ENCODE peak calls at places on chromosome 9, in nine cellular contexts. One of them, this sample, is unnamed.

GRCh38 chr9:18890372-18890771 is 142.6 kb downstream of the SAXO1 start:
- DNase-seq in heart right ventricle: no peak
- DNase-seq in stimulated activated CD8-positive, alpha-beta memory T cell treated with anti-CD3 and anti-CD28 coated beads, Interleukin-4, amount 100 ng/mL, for 48 hours: no peak
- DNase-seq in neural crest cell: no peak
- DNase-seq in cardiac muscle cell: no peak
- DNase-seq in retina: no peak
- DNase-seq in Right ventricle myocardium superior: no peak
- DNase-seq in NCI-H187 treated with DMSO at 0.1 percent for 48 hours: no peak
- DNase-seq in NCI-H1092 treated with DMSO at 0.1 percent for 48 hours: no peak
- DNase-seq in this sample: no peak

GRCh38 chr9:110744753-110745522 is 76.3 kb downstream of the MUSK start:
- DNase-seq in heart right ventricle: peak
- DNase-seq in stimulated activated CD8-positive, alpha-beta memory T cell treated with anti-CD3 and anti-CD28 coated beads, Interleukin-4, amount 100 ng/mL, for 48 hours: no peak
- DNase-seq in neural crest cell: no peak
- DNase-seq in cardiac muscle cell: peak
- DNase-seq in retina: no peak
- DNase-seq in Right ventricle myocardium superior: no peak
- DNase-seq in NCI-H187 treated with DMSO at 0.1 percent for 48 hours: no peak
- DNase-seq in NCI-H1092 treated with DMSO at 0.1 percent for 48 hours: no peak
- DNase-seq in this sample: peak

GRCh38 chr9:112487008-112487798 is 576 bp downstream of the KIAA1958 start:
- DNase-seq in heart right ventricle: peak
- DNase-seq in stimulated activated CD8-positive, alpha-beta memory T cell treated with anti-CD3 and anti-CD28 coated beads, Interleukin-4, amount 100 ng/mL, for 48 hours: peak
- DNase-seq in neural crest cell: peak
- DNase-seq in cardiac muscle cell: peak
- DNase-seq in retina: peak
- DNase-seq in Right ventricle myocardium superior: peak
- DNase-seq in NCI-H187 treated with DMSO at 0.1 percent for 48 hours: no peak
- DNase-seq in NCI-H1092 treated with DMSO at 0.1 percent for 48 hours: peak
- DNase-seq in this sample: peak

GRCh38 chr9:136614372-136614922 is 48.3 kb upstream of the EGFL7 start:
- DNase-seq in heart right ventricle: peak
- DNase-seq in stimulated activated CD8-positive, alpha-beta memory T cell treated with anti-CD3 and anti-CD28 coated beads, Interleukin-4, amount 100 ng/mL, for 48 hours: no peak
- DNase-seq in neural crest cell: no peak
- DNase-seq in cardiac muscle cell: no peak
- DNase-seq in retina: no peak
- DNase-seq in Right ventricle myocardium superior: peak
- DNase-seq in NCI-H187 treated with DMSO at 0.1 percent for 48 hours: no peak
- DNase-seq in NCI-H1092 treated with DMSO at 0.1 percent for 48 hours: no peak
- DNase-seq in this sample: no peak

GRCh38 chr9:130042406-130042930 is 521 bp downstream of the FNBP1 start:
- DNase-seq in heart right ventricle: peak
- DNase-seq in stimulated activated CD8-positive, alpha-beta memory T cell treated with anti-CD3 and anti-CD28 coated beads, Interleukin-4, amount 100 ng/mL, for 48 hours: peak
- DNase-seq in neural crest cell: no peak
- DNase-seq in cardiac muscle cell: peak
- DNase-seq in retina: no peak
- DNase-seq in Right ventricle myocardium superior: peak
- DNase-seq in NCI-H187 treated with DMSO at 0.1 percent for 48 hours: no peak
- DNase-seq in NCI-H1092 treated with DMSO at 0.1 percent for 48 hours: no peak
- DNase-seq in this sample: no peak

GRCh38 chr9:113349434-113350337 is at the start of gene BSPRY:
- DNase-seq in heart right ventricle: no peak
- DNase-seq in stimulated activated CD8-positive, alpha-beta memory T cell treated with anti-CD3 and anti-CD28 coated beads, Interleukin-4, amount 100 ng/mL, for 48 hours: peak
- DNase-seq in neural crest cell: no peak
- DNase-seq in cardiac muscle cell: peak
- DNase-seq in retina: peak
- DNase-seq in Right ventricle myocardium superior: no peak
- DNase-seq in NCI-H187 treated with DMSO at 0.1 percent for 48 hours: no peak
- DNase-seq in NCI-H1092 treated with DMSO at 0.1 percent for 48 hours: no peak
- DNase-seq in this sample: peak

GRCh38 chr9:75814667-75815066 is 75.8 kb upstream of the PCSK5 start:
- DNase-seq in heart right ventricle: no peak
- DNase-seq in stimulated activated CD8-positive, alpha-beta memory T cell treated with anti-CD3 and anti-CD28 coated beads, Interleukin-4, amount 100 ng/mL, for 48 hours: no peak
- DNase-seq in neural crest cell: no peak
- DNase-seq in cardiac muscle cell: no peak
- DNase-seq in retina: no peak
- DNase-seq in Right ventricle myocardium superior: no peak
- DNase-seq in NCI-H187 treated with DMSO at 0.1 percent for 48 hours: no peak
- DNase-seq in NCI-H1092 treated with DMSO at 0.1 percent for 48 hours: no peak
- DNase-seq in this sample: no peak

GRCh38 chr9:21454149-21454548 is 13.9 kb downstream of the IFNA1 start:
- DNase-seq in heart right ventricle: no peak
- DNase-seq in stimulated activated CD8-positive, alpha-beta memory T cell treated with anti-CD3 and anti-CD28 coated beads, Interleukin-4, amount 100 ng/mL, for 48 hours: no peak
- DNase-seq in neural crest cell: no peak
- DNase-seq in cardiac muscle cell: no peak
- DNase-seq in retina: no peak
- DNase-seq in Right ventricle myocardium superior: no peak
- DNase-seq in NCI-H187 treated with DMSO at 0.1 percent for 48 hours: no peak
- DNase-seq in NCI-H1092 treated with DMSO at 0.1 percent for 48 hours: no peak
- DNase-seq in this sample: no peak

This sample was measured in testis.